ENCODE peak calls at places on chromosomes 3 and 15, in nine cellular contexts. One of them, this sample, is unnamed.
A peak's percentile ranks its signal among the peaks of the same experiment; 100 is the strongest.

GRCh38 chr3:142151828-142152227 is 2.5 kb upstream of the TFDP2 start:
- DNase-seq in GM12878: no peak
- DNase-seq in neural progenitor cell: no peak
- DNase-seq in substantia nigra: no peak
- DNase-seq in naive thymus-derived CD4-positive, alpha-beta T cell: no peak
- DNase-seq in H9: no peak
- DNase-seq in brain microvascular endothelial cell: no peak
- DNase-seq in CD4-positive, alpha-beta memory T cell: no peak
- DNase-seq in right lobe of liver: no peak
- DNase-seq in this sample: no peak

GRCh38 chr3:153901991-153902390 is 219.2 kb upstream of the ARHGEF26 start:
- DNase-seq in brain microvascular endothelial cell: no peak
- DNase-seq in H9: no peak
- DNase-seq in naive thymus-derived CD4-positive, alpha-beta T cell: no peak
- DNase-seq in right lobe of liver: no peak
- DNase-seq in neural progenitor cell: no peak
- DNase-seq in GM12878: no peak
- DNase-seq in substantia nigra: no peak
- DNase-seq in CD4-positive, alpha-beta memory T cell: no peak
- DNase-seq in this sample: no peak

GRCh38 chr3:50230833-50231125 is 5.2 kb upstream of the GNAI2 start:
- DNase-seq in CD4-positive, alpha-beta memory T cell: no peak
- DNase-seq in substantia nigra: no peak
- DNase-seq in H9: no peak
- DNase-seq in neural progenitor cell: no peak
- DNase-seq in GM12878: no peak
- DNase-seq in right lobe of liver: no peak
- DNase-seq in brain microvascular endothelial cell: no peak
- DNase-seq in naive thymus-derived CD4-positive, alpha-beta T cell: no peak
- DNase-seq in this sample: no peak

GRCh38 chr3:170330366-170330765 is 27.1 kb upstream of the SKIL start:
- DNase-seq in brain microvascular endothelial cell: peak; percentile 44
- DNase-seq in naive thymus-derived CD4-positive, alpha-beta T cell: no peak
- DNase-seq in GM12878: no peak
- DNase-seq in neural progenitor cell: no peak
- DNase-seq in right lobe of liver: peak; percentile 62
- DNase-seq in substantia nigra: no peak
- DNase-seq in H9: peak; percentile 31
- DNase-seq in CD4-positive, alpha-beta memory T cell: no peak
- DNase-seq in this sample: peak; percentile 19

GRCh38 chr15:72614810-72615532 is 39.5 kb upstream of the GOLGA6B start:
- DNase-seq in CD4-positive, alpha-beta memory T cell: no peak
- DNase-seq in GM12878: no peak
- DNase-seq in right lobe of liver: no peak
- DNase-seq in brain microvascular endothelial cell: no peak
- DNase-seq in neural progenitor cell: no peak
- DNase-seq in naive thymus-derived CD4-positive, alpha-beta T cell: no peak
- DNase-seq in substantia nigra: no peak
- DNase-seq in H9: no peak
- DNase-seq in this sample: no peak

GRCh38 chr3:25007974-25008658 is 419.9 kb upstream of the RARB start:
- DNase-seq in brain microvascular endothelial cell: peak; percentile 23
- DNase-seq in naive thymus-derived CD4-positive, alpha-beta T cell: no peak
- DNase-seq in CD4-positive, alpha-beta memory T cell: no peak
- DNase-seq in H9: no peak
- DNase-seq in right lobe of liver: no peak
- DNase-seq in GM12878: peak; percentile 15
- DNase-seq in neural progenitor cell: no peak
- DNase-seq in substantia nigra: no peak
- DNase-seq in this sample: no peak

GRCh38 chr3:148062590-148062989 is 635.1 kb upstream of the AGTR1 start:
- DNase-seq in substantia nigra: no peak
- DNase-seq in CD4-positive, alpha-beta memory T cell: no peak
- DNase-seq in GM12878: no peak
- DNase-seq in H9: no peak
- DNase-seq in right lobe of liver: no peak
- DNase-seq in brain microvascular endothelial cell: no peak
- DNase-seq in naive thymus-derived CD4-positive, alpha-beta T cell: no peak
- DNase-seq in neural progenitor cell: no peak
- DNase-seq in this sample: no peak

GRCh38 chr3:197343656-197344408 is 45.4 kb upstream of the DLG1 start:
- DNase-seq in naive thymus-derived CD4-positive, alpha-beta T cell: no peak
- DNase-seq in CD4-positive, alpha-beta memory T cell: no peak
- DNase-seq in H9: no peak
- DNase-seq in GM12878: no peak
- DNase-seq in neural progenitor cell: no peak
- DNase-seq in substantia nigra: no peak
- DNase-seq in right lobe of liver: no peak
- DNase-seq in brain microvascular endothelial cell: no peak
- DNase-seq in this sample: no peak

GRCh38 chr3:112454098-112454884 is 45.0 kb downstream of the BTLA start:
- DNase-seq in GM12878: no peak
- DNase-seq in CD4-positive, alpha-beta memory T cell: no peak
- DNase-seq in neural progenitor cell: no peak
- DNase-seq in brain microvascular endothelial cell: no peak
- DNase-seq in right lobe of liver: no peak
- DNase-seq in naive thymus-derived CD4-positive, alpha-beta T cell: no peak
- DNase-seq in H9: no peak
- DNase-seq in substantia nigra: no peak
- DNase-seq in this sample: no peak

GRCh38 chr3:52046914-52047239 is 9.5 kb downstream of the DUSP7 start:
- DNase-seq in naive thymus-derived CD4-positive, alpha-beta T cell: no peak
- DNase-seq in GM12878: no peak
- DNase-seq in brain microvascular endothelial cell: no peak
- DNase-seq in neural progenitor cell: no peak
- DNase-seq in substantia nigra: no peak
- DNase-seq in H9: no peak
- DNase-seq in right lobe of liver: no peak
- DNase-seq in CD4-positive, alpha-beta memory T cell: no peak
- DNase-seq in this sample: no peak
- H3K27ac ChIP-seq in naive thymus-derived CD4-positive, alpha-beta T cell: peak overlapping the region; percentile 55
- H3K27ac ChIP-seq in GM12878: no peak overlapping the region
- H3K27ac ChIP-seq in brain microvascular endothelial cell: peak overlapping the region; percentile 87
- H3K27ac ChIP-seq in neural progenitor cell: no peak overlapping the region
- H3K27ac ChIP-seq in substantia nigra: peak overlapping the region; percentile 100
- H3K27ac ChIP-seq in H9: no peak overlapping the region
- H3K27ac ChIP-seq in right lobe of liver: no peak overlapping the region
- H3K27ac ChIP-seq in CD4-positive, alpha-beta memory T cell: no peak overlapping the region
- H3K27ac ChIP-seq in this sample: peak overlapping the region; percentile 70

DNA sequence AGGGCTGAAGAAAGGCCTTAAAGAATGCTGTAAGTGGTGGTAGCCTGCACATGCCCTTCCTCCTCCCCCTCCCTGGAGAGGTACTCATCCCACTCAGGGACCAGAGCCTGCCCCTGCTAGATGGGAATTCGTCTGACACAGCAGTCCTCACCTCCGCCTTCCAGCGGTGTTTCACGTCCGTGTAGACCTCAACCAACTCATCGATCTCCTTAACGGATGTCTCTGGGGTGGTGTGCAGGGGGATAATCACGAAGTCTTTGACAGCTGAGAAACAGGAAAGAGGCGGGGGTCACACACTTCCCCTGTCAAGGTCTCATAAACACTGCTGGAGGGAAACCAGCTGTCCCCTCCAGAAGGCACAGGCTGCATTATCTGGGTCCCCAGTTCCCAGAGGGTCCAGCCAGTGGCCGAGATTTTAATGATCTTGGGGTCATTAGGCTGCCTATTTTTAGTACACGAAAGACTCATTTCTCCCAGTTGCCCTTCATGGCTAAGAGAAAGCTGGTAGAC is 9.9 kb downstream of the DNASE1L3 start:
- DNase-seq in right lobe of liver: no peak
- DNase-seq in naive thymus-derived CD4-positive, alpha-beta T cell: no peak
- DNase-seq in H9: no peak
- DNase-seq in substantia nigra: no peak
- DNase-seq in GM12878: no peak
- DNase-seq in neural progenitor cell: no peak
- DNase-seq in brain microvascular endothelial cell: no peak
- DNase-seq in CD4-positive, alpha-beta memory T cell: no peak
- DNase-seq in this sample: no peak
- H3K27ac ChIP-seq in right lobe of liver: peak overlapping the region; percentile 15
- H3K27ac ChIP-seq in naive thymus-derived CD4-positive, alpha-beta T cell: no peak overlapping the region
- H3K27ac ChIP-seq in H9: no peak overlapping the region
- H3K27ac ChIP-seq in substantia nigra: no peak overlapping the region
- H3K27ac ChIP-seq in GM12878: peak overlapping the region; percentile 73
- H3K27ac ChIP-seq in neural progenitor cell: no peak overlapping the region
- H3K27ac ChIP-seq in brain microvascular endothelial cell: no peak overlapping the region
- H3K27ac ChIP-seq in CD4-positive, alpha-beta memory T cell: no peak overlapping the region
- H3K27ac ChIP-seq in this sample: no peak overlapping the region

GRCh38 chr3:17045705-17046104 is 160.9 kb downstream of the PLCL2 start:
- DNase-seq in brain microvascular endothelial cell: no peak
- DNase-seq in right lobe of liver: no peak
- DNase-seq in naive thymus-derived CD4-positive, alpha-beta T cell: no peak
- DNase-seq in neural progenitor cell: no peak
- DNase-seq in substantia nigra: no peak
- DNase-seq in GM12878: no peak
- DNase-seq in CD4-positive, alpha-beta memory T cell: no peak
- DNase-seq in H9: no peak
- DNase-seq in this sample: no peak

GRCh38 chr3:17047162-17047561 is 162.4 kb downstream of the PLCL2 start:
- DNase-seq in GM12878: no peak
- DNase-seq in naive thymus-derived CD4-positive, alpha-beta T cell: no peak
- DNase-seq in CD4-positive, alpha-beta memory T cell: no peak
- DNase-seq in neural progenitor cell: peak; percentile 63
- DNase-seq in substantia nigra: no peak
- DNase-seq in brain microvascular endothelial cell: no peak
- DNase-seq in H9: peak; percentile 82
- DNase-seq in right lobe of liver: no peak
- DNase-seq in this sample: no peak

GRCh38 chr3:17044844-17045243 is 160.1 kb downstream of the PLCL2 start:
- DNase-seq in H9: no peak
- DNase-seq in GM12878: no peak
- DNase-seq in substantia nigra: no peak
- DNase-seq in naive thymus-derived CD4-positive, alpha-beta T cell: no peak
- DNase-seq in brain microvascular endothelial cell: no peak
- DNase-seq in neural progenitor cell: no peak
- DNase-seq in right lobe of liver: no peak
- DNase-seq in CD4-positive, alpha-beta memory T cell: no peak
- DNase-seq in this sample: no peak

GRCh38 chr3:17047904-17048303 is 163.1 kb downstream of the PLCL2 start:
- DNase-seq in GM12878: no peak
- DNase-seq in right lobe of liver: no peak
- DNase-seq in H9: no peak
- DNase-seq in neural progenitor cell: no peak
- DNase-seq in substantia nigra: no peak
- DNase-seq in naive thymus-derived CD4-positive, alpha-beta T cell: no peak
- DNase-seq in CD4-positive, alpha-beta memory T cell: no peak
- DNase-seq in brain microvascular endothelial cell: no peak
- DNase-seq in this sample: no peak

DNA sequence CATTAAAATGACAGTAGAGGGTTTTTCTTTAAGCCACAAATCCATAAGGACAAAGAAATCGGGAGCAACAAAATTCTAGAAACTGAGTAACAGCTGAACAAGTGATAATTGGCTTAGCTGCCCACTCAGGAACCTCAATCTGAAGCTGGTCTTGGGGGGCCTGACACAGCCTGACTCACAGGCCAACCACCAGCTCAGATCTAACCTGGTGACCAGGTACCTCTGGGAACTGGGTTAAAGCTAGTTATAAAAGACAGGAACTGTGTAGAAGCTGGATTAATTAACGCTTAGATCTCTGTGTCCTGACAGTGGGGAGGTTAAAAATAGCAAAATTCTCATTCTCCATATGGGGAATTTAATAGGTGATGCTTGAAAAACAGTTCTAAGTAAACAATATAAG is 161.9 kb downstream of the PLCL2 start:
- DNase-seq in naive thymus-derived CD4-positive, alpha-beta T cell: no peak
- DNase-seq in brain microvascular endothelial cell: no peak
- DNase-seq in CD4-positive, alpha-beta memory T cell: no peak
- DNase-seq in substantia nigra: no peak
- DNase-seq in H9: no peak
- DNase-seq in GM12878: no peak
- DNase-seq in right lobe of liver: no peak
- DNase-seq in neural progenitor cell: no peak
- DNase-seq in this sample: no peak
- H3K27ac ChIP-seq in naive thymus-derived CD4-positive, alpha-beta T cell: no peak overlapping the region
- H3K27ac ChIP-seq in brain microvascular endothelial cell: no peak overlapping the region
- H3K27ac ChIP-seq in CD4-positive, alpha-beta memory T cell: no peak overlapping the region
- H3K27ac ChIP-seq in substantia nigra: no peak overlapping the region
- H3K27ac ChIP-seq in H9: no peak overlapping the region
- H3K27ac ChIP-seq in GM12878: peak overlapping the region; percentile 13
- H3K27ac ChIP-seq in right lobe of liver: no peak overlapping the region
- H3K27ac ChIP-seq in neural progenitor cell: no peak overlapping the region
- H3K27ac ChIP-seq in this sample: no peak overlapping the region

GRCh38 chr3:160403796-160404510 is 4.5 kb downstream of the SMC4 start:
- DNase-seq in GM12878: no peak
- DNase-seq in naive thymus-derived CD4-positive, alpha-beta T cell: no peak
- DNase-seq in right lobe of liver: no peak
- DNase-seq in brain microvascular endothelial cell: no peak
- DNase-seq in CD4-positive, alpha-beta memory T cell: no peak
- DNase-seq in neural progenitor cell: no peak
- DNase-seq in substantia nigra: no peak
- DNase-seq in H9: no peak
- DNase-seq in this sample: no peak

GRCh38 chr3:160403028-160403545 is 3.6 kb downstream of the SMC4 start:
- DNase-seq in brain microvascular endothelial cell: no peak
- DNase-seq in naive thymus-derived CD4-positive, alpha-beta T cell: no peak
- DNase-seq in substantia nigra: no peak
- DNase-seq in GM12878: no peak
- DNase-seq in CD4-positive, alpha-beta memory T cell: no peak
- DNase-seq in right lobe of liver: no peak
- DNase-seq in neural progenitor cell: no peak
- DNase-seq in H9: no peak
- DNase-seq in this sample: no peak

GRCh38 chr3:160400631-160401150 is 1.2 kb downstream of the SMC4 start:
- DNase-seq in GM12878: no peak
- DNase-seq in H9: no peak
- DNase-seq in CD4-positive, alpha-beta memory T cell: no peak
- DNase-seq in neural progenitor cell: peak; percentile 57
- DNase-seq in brain microvascular endothelial cell: no peak
- DNase-seq in naive thymus-derived CD4-positive, alpha-beta T cell: no peak
- DNase-seq in substantia nigra: no peak
- DNase-seq in right lobe of liver: peak; percentile 50
- DNase-seq in this sample: no peak

GRCh38 chr3:160401301-160402095 is 2.0 kb downstream of the SMC4 start:
- DNase-seq in H9: no peak
- DNase-seq in naive thymus-derived CD4-positive, alpha-beta T cell: no peak
- DNase-seq in neural progenitor cell: peak; percentile 32
- DNase-seq in brain microvascular endothelial cell: peak; percentile 81
- DNase-seq in GM12878: no peak
- DNase-seq in substantia nigra: no peak
- DNase-seq in CD4-positive, alpha-beta memory T cell: no peak
- DNase-seq in right lobe of liver: no peak
- DNase-seq in this sample: peak; percentile 69

DNA sequence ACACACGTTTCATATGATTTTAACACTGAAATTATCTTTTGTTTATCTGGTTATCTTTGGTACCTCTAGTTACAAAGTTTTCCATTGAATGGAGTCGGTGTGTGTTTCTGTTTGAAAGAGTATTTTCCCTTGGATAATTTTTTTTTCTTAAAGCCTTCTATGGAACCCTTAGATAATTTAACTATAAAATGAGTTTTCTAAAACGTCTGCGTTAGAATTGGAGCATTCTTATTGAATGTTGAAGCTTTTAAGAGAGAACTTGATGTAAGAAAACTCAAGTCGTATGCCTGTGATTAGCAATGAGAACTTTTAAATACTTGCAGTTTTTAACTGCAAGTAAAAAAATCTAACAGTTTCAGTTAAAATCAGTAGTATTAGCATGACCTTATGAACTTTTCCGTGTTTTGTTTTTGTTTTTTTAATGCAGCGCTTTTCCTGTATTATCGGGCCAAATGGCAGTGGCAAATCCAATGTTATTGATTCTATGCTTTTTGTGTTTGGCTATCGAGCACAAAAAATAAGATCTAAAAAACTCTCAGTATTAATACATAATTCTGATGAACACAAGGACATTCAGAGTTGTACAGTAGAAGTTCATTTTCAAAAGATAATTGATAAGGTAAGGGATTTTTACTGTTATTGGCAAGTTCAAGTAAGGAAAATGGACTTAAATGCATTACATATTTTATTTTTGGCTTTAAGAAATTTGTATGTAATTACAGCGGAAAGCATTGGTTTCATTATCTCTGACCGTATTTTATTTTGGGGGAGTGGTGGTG is 3.0 kb downstream of the SMC4 start:
- DNase-seq in right lobe of liver: no peak
- DNase-seq in GM12878: no peak
- DNase-seq in CD4-positive, alpha-beta memory T cell: no peak
- DNase-seq in substantia nigra: no peak
- DNase-seq in neural progenitor cell: no peak
- DNase-seq in brain microvascular endothelial cell: no peak
- DNase-seq in naive thymus-derived CD4-positive, alpha-beta T cell: no peak
- DNase-seq in H9: no peak
- DNase-seq in this sample: no peak
- H3K27ac ChIP-seq in right lobe of liver: no peak overlapping the region
- H3K27ac ChIP-seq in GM12878: peak overlapping the region; percentile 90
- H3K27ac ChIP-seq in CD4-positive, alpha-beta memory T cell: peak overlapping the region; percentile 91
- H3K27ac ChIP-seq in substantia nigra: no peak overlapping the region
- H3K27ac ChIP-seq in neural progenitor cell: no peak overlapping the region
- H3K27ac ChIP-seq in brain microvascular endothelial cell: peak overlapping the region; percentile 82
- H3K27ac ChIP-seq in naive thymus-derived CD4-positive, alpha-beta T cell: no peak overlapping the region
- H3K27ac ChIP-seq in H9: no peak overlapping the region
- H3K27ac ChIP-seq in this sample: peak overlapping the region; percentile 46